ENCODE peak calls at places on chromosomes 12 and 14, in six cellular contexts. E is K562, B is GM12878, V is SK-N-SH, S is H1, C is HepG2. W is an unnamed sample.
A peak's percentile ranks its signal among the peaks of the same experiment; 100 is the strongest.

GRCh38 chr14:61516125-61516740 is 179.1 kb upstream of the HIF1A start:
- DNase-seq in C (no peak), E (no peak), V (no peak), S (no peak), B (no peak), W (no peak)

GRCh38 chr12:47022296-47022695 is 57.1 kb upstream of the PCED1B start:
- DNase-seq in V (no peak), B (no peak), E (no peak), C (no peak), S (no peak), W (no peak)

GRCh38 chr14:106044949-106045596 is 518.7 kb downstream of the TMEM121 start:
- DNase-seq in S (peak; percentile 40), B (no peak), V (peak; percentile 35), E (peak; percentile 67), C (peak; percentile 83), W (peak; percentile 36)

GRCh38 chr12:11204173-11204572 is 17.4 kb upstream of the TAS2R42 start:
- DNase-seq in B (no peak), E (no peak), S (no peak), C (no peak), V (no peak), W (no peak)

GRCh38 chr14:80946797-80947196 is 5.3 kb upstream of the CEP128 start:
- DNase-seq in S (no peak), B (no peak), C (no peak), E (no peak), V (no peak), W (no peak)

GRCh38 chr12:57099062-57099714 is 10.3 kb downstream of the NAB2 start:
- DNase-seq in E (no peak), C (no peak), B (no peak), S (no peak), V (peak; percentile 4), W (no peak)

GRCh38 chr12:113097716-113098427 is 37.7 kb downstream of the RASAL1 start:
- DNase-seq in S (peak; percentile 73), V (peak; percentile 93), C (no peak), E (no peak), B (no peak), W (no peak)

GRCh38 chr12:121893901-121894540 is 5.4 kb downstream of the PSMD9 start:
- DNase-seq in C (peak; percentile 69), E (peak; percentile 31), S (no peak), B (no peak), V (no peak), W (no peak)

GRCh38 chr12:67645571-67645970 is 3.0 kb upstream of the DYRK2 start:
- DNase-seq in V (no peak), C (no peak), B (no peak), S (no peak), E (no peak), W (no peak)

GRCh38 chr14:105999361-106000028 is 473.1 kb downstream of the TMEM121 start:
- DNase-seq in C (peak; percentile 50), E (peak; percentile 50), S (peak; percentile 36), B (no peak), V (no peak), W (peak; percentile 24)

GRCh38 chr12:13546231-13546630 is 349.7 kb downstream of the EMP1 start:
- DNase-seq in V (no peak), C (no peak), S (no peak), E (no peak), B (no peak), W (no peak)

GRCh38 chr12:71371132-71371531 is 68.5 kb upstream of the LGR5 start:
- DNase-seq in B (no peak), C (peak; percentile 16), V (no peak), S (no peak), E (peak; percentile 56), W (peak; percentile 3)

GRCh38 chr12:63079791-63080395 is 71.1 kb downstream of the AVPR1A start:
- DNase-seq in E (no peak), C (no peak), S (no peak), V (no peak), B (no peak), W (no peak)

GRCh38 chr12:94590428-94590827 is 59.9 kb downstream of the TMCC3 start:
- DNase-seq in B (no peak), V (peak; percentile 67), E (no peak), C (no peak), S (peak; percentile 49), W (no peak)

GRCh38 chr14:24403294-24404013 is 4.7 kb downstream of the NYNRIN start:
- DNase-seq in E (no peak), B (no peak), C (no peak), V (no peak), S (no peak), W (no peak)

GRCh38 chr14:78278464-78278863 is 108.3 kb downstream of the NRXN3 start:
- DNase-seq in C (no peak), B (no peak), E (no peak), V (no peak), S (no peak), W (no peak)

GRCh38 chr12:107238276-107238675 is 144.9 kb upstream of the CRY1 start:
- DNase-seq in C (no peak), B (no peak), S (no peak), V (no peak), E (no peak), W (no peak)

GRCh38 chr14:87175175-87175574 is 817.8 kb downstream of the GALC start:
- DNase-seq in C (no peak), V (no peak), E (no peak), B (no peak), S (no peak), W (no peak)

GRCh38 chr14:81392976-81393643 is 7.0 kb downstream of the STON2 start:
- DNase-seq in V (no peak), E (no peak), C (no peak), B (no peak), S (no peak), W (no peak)

GRCh38 chr12:132400011-132400641 is 70.7 kb upstream of the GALNT9 start:
- DNase-seq in V (peak; percentile 74), E (no peak), C (no peak), B (no peak), S (no peak), W (no peak)

GRCh38 chr14:51479584-51480305 is 172.0 kb upstream of the FRMD6 start:
- DNase-seq in B (peak; percentile 9), C (no peak), V (no peak), S (no peak), E (no peak), W (no peak)

GRCh38 chr12:169528-170360 is 44.2 kb downstream of the SLC6A12 start:
- DNase-seq in B (no peak), E (no peak), S (no peak), V (no peak), C (no peak), W (no peak)

GRCh38 chr12:98738002-98738401 is 92.9 kb downstream of the APAF1 start:
- DNase-seq in E (no peak), S (no peak), B (no peak), V (no peak), C (no peak), W (no peak)

GRCh38 chr12:3551386-3551785 is 60.4 kb downstream of the PRMT8 start:
- DNase-seq in C (no peak), V (no peak), B (no peak), S (peak; percentile 26), E (peak; percentile 11), W (no peak)

GRCh38 chr12:55937956-55938355 is 7.0 kb downstream of the DGKA start:
- DNase-seq in B (no peak), C (no peak), E (no peak), S (no peak), V (no peak), W (no peak)

GRCh38 chr12:55942055-55942454 is 11.1 kb downstream of the DGKA start:
- DNase-seq in C (no peak), B (no peak), S (no peak), V (no peak), E (no peak), W (no peak)

GRCh38 chr12:55938826-55939501 is 8.0 kb downstream of the DGKA start:
- DNase-seq in B (no peak), V (no peak), S (no peak), E (no peak), C (no peak), W (no peak)

GRCh38 chr12:55942577-55943136 is 11.7 kb downstream of the DGKA start:
- DNase-seq in B (no peak), S (no peak), V (no peak), E (no peak), C (no peak), W (no peak)

DNA sequence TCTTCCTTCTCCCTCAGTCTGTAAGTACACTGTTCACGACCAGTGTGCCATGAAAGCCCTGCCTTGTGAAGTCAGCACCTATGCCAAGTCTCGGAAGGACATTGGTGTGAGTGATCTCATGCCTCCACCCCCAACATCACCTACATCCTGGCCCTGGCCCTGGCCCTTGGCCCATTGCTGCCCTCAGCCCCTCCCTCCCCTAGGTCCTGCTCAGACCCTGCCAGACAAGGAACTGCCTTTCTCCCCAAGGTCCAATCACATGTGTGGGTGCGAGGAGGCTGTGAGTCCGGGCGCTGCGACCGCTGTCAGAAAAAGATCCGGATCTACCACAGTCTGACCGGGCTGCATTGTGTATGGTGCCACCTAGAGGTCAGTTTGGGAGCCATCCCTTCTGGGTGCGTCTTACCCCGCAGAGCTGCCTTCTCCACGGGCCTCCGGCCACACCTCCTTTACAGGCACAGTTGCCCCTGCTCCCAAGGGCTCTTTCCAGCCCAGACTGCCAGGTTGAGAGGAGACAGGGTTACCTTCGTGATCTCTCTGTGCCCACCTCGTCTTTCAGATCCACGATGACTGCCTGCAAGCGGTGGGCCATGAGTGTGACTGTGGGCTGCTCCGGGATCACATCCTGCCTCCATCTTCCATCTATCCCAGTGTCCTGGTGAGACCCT is 9.2 kb downstream of the DGKA start:
- DNase-seq in C (peak; percentile 69), V (peak; percentile 90), B (peak; percentile 60), S (peak; percentile 95), E (peak; percentile 90), W (peak; percentile 59)
- H2AFZ ChIP-seq in C (peak overlapping the region; percentile 43), V (no peak overlapping the region), B (peak overlapping the region; percentile 59), S (peak overlapping the region; percentile 93), E (peak overlapping the region; percentile 76), W (no peak overlapping the region)

GRCh38 chr12:75446857-75447256 is 33.7 kb upstream of the GLIPR1 start:
- DNase-seq in B (no peak), C (no peak), V (no peak), E (no peak), S (no peak), W (no peak)
- TF ChIP-seq JUND in B (no peak), C (no peak), V (peak; percentile 93), E (no peak), S (no peak), W (no peak)

GRCh38 chr14:56423591-56423991 is 156.0 kb upstream of the TMEM260 start:
- DNase-seq in V (no peak), E (no peak), C (no peak), B (no peak), S (no peak), W (no peak)
- H2AFZ ChIP-seq in V (no peak overlapping the region), E (no peak overlapping the region), C (no peak overlapping the region), B (no peak overlapping the region), S (peak overlapping the region; percentile 90), W (no peak overlapping the region)

DNA sequence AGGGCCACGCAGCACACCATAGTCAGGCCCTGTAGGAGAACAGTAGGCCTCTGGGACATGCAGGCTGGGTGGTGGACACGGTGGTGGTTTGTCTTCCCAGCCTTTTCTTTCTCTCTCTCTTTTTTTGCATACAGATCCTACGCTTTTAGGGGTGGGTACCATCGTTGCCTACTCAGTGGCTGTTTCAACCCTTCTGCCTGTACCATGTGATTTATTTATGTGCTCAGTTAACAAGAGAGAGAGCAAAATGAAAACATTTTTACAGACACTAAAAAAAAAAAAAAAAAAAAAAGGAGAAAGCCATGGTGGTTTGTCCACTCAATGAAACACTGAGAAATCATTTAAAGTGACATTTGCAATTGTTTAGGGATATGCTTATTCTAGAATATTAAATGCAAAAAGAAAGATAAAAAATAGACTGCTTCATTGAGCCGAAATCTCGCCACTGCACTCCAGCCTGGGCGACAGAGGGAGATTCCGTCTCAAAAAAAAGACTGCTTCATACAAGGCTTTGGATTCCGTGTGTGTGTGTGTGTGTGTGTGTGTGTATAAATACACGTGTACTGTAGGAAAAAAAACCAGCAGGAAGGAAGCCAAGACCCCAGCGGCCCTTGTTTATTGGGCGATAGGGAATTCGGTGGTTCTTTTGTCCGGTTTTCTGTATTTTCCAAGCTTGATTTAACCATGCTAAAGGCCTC is 3.3 kb upstream of the ZNF839 start:
- DNase-seq in E (peak; percentile 37), V (no peak), C (peak; percentile 44), S (no peak), B (no peak), W (no peak)
- TF ChIP-seq JUND in E (no peak), V (no peak), C (no peak), S (no peak), B (no peak), W (no peak)

W was measured in HCT116.